ENCODE peak calls at places on chromosome 11, in eight cellular contexts. F is NCI-H1694 treated with DMSO at 0.1 percent for 48 hours; S is lower leg skin; E is neuronal stem cell; Z is NCI-H1092 treated with DMSO at 0.1 percent for 48 hours; B is epithelial cell of esophagus; P is stimulated activated CD8-positive, alpha-beta memory T cell treated with anti-CD3 and anti-CD28 coated beads, Interleukin-2, amount 100 ng/mL, for 1 hour; K is ELR. X is an unnamed sample.

GRCh38 chr11:117282956-117283355 is 8.2 kb upstream of the BACE1-AS start:
- DNase-seq in B (no peak), F (no peak), E (no peak), S (no peak), Z (no peak), K (no peak), P (no peak), X (no peak)

GRCh38 chr11:57249384-57250319 is 12.6 kb upstream of the APLNR start:
- DNase-seq in F (peak; percentile 39), K (peak; percentile 68), S (peak; percentile 52), P (no peak), E (peak; percentile 58), B (peak; percentile 67), Z (peak; percentile 63), X (peak; percentile 49)

GRCh38 chr11:128155590-128155989 is 431.8 kb downstream of the ETS1 start:
- DNase-seq in S (no peak), P (no peak), B (peak; percentile 4), E (no peak), F (no peak), Z (no peak), K (no peak), X (no peak)

GRCh38 chr11:6453152-6453551 is 12.4 kb upstream of the HPX start:
- DNase-seq in S (no peak), P (no peak), B (no peak), F (no peak), K (no peak), E (no peak), Z (no peak), X (no peak)

GRCh38 chr11:73342633-73343032 is 33.6 kb upstream of the RELT start:
- DNase-seq in S (no peak), F (no peak), P (no peak), Z (peak; percentile 35), E (no peak), B (peak; percentile 14), K (no peak), X (no peak)

GRCh38 chr11:15941206-15941770 is 415.1 kb downstream of the SOX6 start:
- DNase-seq in E (peak; percentile 39), K (peak; percentile 32), S (no peak), B (peak; percentile 35), Z (no peak), P (no peak), F (no peak), X (no peak)

GRCh38 chr11:69636512-69636866 is 4.5 kb upstream of the CCND1 start:
- DNase-seq in F (no peak), S (no peak), P (no peak), B (peak; percentile 79), Z (no peak), K (peak; percentile 93), E (peak; percentile 76), X (peak; percentile 87)

GRCh38 chr11:128886401-128887119 is 4.6 kb upstream of the KCNJ5 start:
- DNase-seq in E (no peak), P (no peak), K (peak; percentile 35), F (no peak), S (no peak), Z (peak; percentile 48), B (peak; percentile 53), X (no peak)

GRCh38 chr11:69951821-69952590 is 126.1 kb upstream of the ANO1 start:
- DNase-seq in K (no peak), S (no peak), P (no peak), Z (no peak), B (no peak), E (no peak), F (no peak), X (no peak)

GRCh38 chr11:64863381-64864060 is 14.9 kb downstream of the EHD1 start:
- DNase-seq in S (no peak), E (no peak), P (no peak), K (no peak), Z (no peak), B (no peak), F (no peak), X (no peak)

GRCh38 chr11:79762271-79762935 is 321.6 kb upstream of the TENM4 start:
- DNase-seq in S (no peak), E (no peak), B (peak; percentile 42), Z (no peak), K (no peak), F (no peak), P (no peak), X (no peak)